ENCODE peak calls at places on chromosomes 16 and 17, in five cellular contexts. D, S, T, O and W are unnamed samples.

GRCh38 chr17:71760062-71760720 is 360.6 kb upstream of the SOX9 start:
- DNase-seq in S (no peak), D (no peak), T (no peak), O (peak; percentile 61), W (no peak)

GRCh38 chr17:15398736-15399331 is 57.4 kb upstream of the TEKT3 start:
- DNase-seq in O (peak; percentile 74), S (peak; percentile 73), T (no peak), D (no peak), W (peak; percentile 24)

GRCh38 chr16:28131210-28131609 is 67.7 kb upstream of the GSG1L start:
- DNase-seq in T (no peak), S (no peak), O (no peak), D (no peak), W (no peak)

GRCh38 chr16:86476956-86477530 is 33.3 kb upstream of the FOXF1 start:
- DNase-seq in S (no peak), D (no peak), T (no peak), O (no peak), W (no peak)

GRCh38 chr17:18144261-18144660 is 35.7 kb downstream of the MYO15A start:
- DNase-seq in S (no peak), O (no peak), D (no peak), T (no peak), W (no peak)

GRCh38 chr16:49855280-49855821 is 561 bp downstream of the ZNF423 start:
- DNase-seq in T (no peak), D (peak; percentile 70), O (peak; percentile 31), S (peak; percentile 91), W (peak; percentile 85)

GRCh38 chr16:88792668-88793587 is 7.9 kb upstream of the PIEZO1 start:
- DNase-seq in S (no peak), D (no peak), T (no peak), O (no peak), W (peak; percentile 45)

GRCh38 chr17:2174471-2175293 is 119.8 kb downstream of the HIC1 start:
- DNase-seq in T (no peak), S (peak; percentile 81), O (peak; percentile 99), D (peak; percentile 37), W (no peak)

GRCh38 chr16:29809850-29810698 is 1.9 kb upstream of the PRRT2 start:
- DNase-seq in T (no peak), D (no peak), S (no peak), O (no peak), W (peak; percentile 85)

GRCh38 chr17:80129006-80129565 is 17.8 kb downstream of the EIF4A3 start:
- DNase-seq in O (no peak), T (no peak), D (no peak), S (no peak), W (no peak)

GRCh38 chr17:15281909-15282308 is 16.8 kb upstream of the PMP22 start:
- DNase-seq in S (no peak), T (no peak), O (no peak), D (no peak), W (no peak)

GRCh38 chr17:48578616-48579560 is 738 bp upstream of the HOXB4 start:
- DNase-seq in O (peak; percentile 63), T (no peak), D (no peak), S (no peak), W (no peak)

GRCh38 chr17:34974179-34974578 is 6.1 kb upstream of the LIG3 start:
- DNase-seq in T (no peak), D (no peak), S (no peak), O (no peak), W (peak; percentile 84)

GRCh38 chr16:55701442-55702319 is 45.9 kb downstream of the SLC6A2 start:
- DNase-seq in S (peak; percentile 60), T (no peak), O (peak; percentile 26), D (no peak), W (peak; percentile 67)

GRCh38 chr16:3143598-3144330 is 8.9 kb downstream of the ZNF213 start:
- DNase-seq in S (peak; percentile 83), D (no peak), O (no peak), T (no peak), W (no peak)

GRCh38 chr17:27616414-27616813 is 14.6 kb upstream of the LGALS9 start:
- DNase-seq in S (no peak), O (no peak), D (no peak), T (no peak), W (peak; percentile 40)
- TF ChIP-seq POLR2A in S (no peak), O (no peak), D (no peak), T (no peak), W (no peak)

DNA sequence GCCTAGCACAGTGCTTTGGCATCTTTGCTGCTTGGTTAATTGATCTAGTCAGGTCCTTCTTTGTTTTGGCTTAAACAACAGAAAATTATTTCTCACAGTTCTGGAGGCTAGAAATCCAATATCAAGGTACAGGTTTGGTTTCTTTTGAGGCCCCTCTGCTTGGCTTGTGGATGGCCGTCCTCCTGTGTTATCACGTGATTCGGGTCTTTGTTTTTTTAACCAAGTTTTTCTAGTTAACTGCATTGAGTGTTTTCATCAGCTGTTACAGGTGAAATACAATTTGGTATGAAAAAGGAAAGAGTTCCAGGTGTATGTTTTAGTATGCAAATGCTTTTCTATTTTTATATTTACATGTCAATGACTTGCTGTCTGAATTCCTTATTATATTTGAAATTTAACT is 2.8 kb downstream of the NLK start:
- DNase-seq in S (no peak), T (no peak), D (no peak), O (no peak), W (no peak)
- H3K4me3 ChIP-seq in S (no peak overlapping the region), T (no peak overlapping the region), D (no peak overlapping the region), O (peak overlapping the region; percentile 36), W (no peak overlapping the region)

DNA sequence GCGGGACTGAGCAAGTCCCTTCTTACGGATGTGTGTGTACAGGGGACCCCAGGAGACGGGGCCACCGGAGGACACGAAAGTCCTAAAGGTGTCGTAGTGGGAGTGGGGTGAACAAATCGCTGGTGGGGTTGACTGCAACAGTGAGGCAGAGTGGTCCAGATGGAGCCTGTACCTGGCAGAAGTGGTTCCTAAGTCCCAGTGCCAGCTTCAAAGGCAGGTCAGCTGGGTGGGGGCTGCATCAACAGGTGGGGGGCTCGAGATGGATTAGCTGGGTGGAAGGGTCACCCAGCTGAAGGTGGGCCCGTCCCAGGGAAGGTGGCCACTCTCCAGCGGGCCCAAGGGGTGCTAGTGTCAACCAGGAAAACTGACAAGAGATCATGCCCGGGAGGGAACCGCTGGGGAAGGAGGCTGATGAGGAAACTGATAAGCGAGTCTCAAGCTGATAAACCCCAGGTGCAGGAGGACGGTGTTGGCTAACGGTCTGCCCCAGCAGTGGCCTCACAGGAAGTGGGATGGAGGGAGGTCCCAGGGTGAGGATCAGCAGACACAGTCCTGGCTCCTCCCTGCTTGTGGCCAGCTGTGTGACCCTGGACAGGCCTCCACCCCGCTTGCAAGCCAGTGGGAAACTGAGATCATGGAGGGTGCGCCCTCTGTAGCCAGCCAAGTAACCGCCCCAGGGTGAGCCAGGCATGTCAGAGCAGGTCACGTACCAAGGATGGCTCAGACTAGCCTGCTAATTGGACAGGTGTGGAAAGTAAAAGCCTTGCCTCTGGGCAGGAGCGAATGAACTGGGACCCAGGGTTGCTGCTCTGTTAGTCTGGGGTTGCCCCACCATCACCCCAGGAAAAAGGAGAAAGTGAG is 1.0 kb downstream of the ORAI3 start:
- DNase-seq in O (peak; percentile 80), S (peak; percentile 89), T (peak; percentile 54), D (peak; percentile 88), W (peak; percentile 94)
- TF ChIP-seq POLR2A in O (peak; percentile 59), S (peak; percentile 66), T (peak; percentile 84), D (peak; percentile 75), W (peak; percentile 55)

DNA sequence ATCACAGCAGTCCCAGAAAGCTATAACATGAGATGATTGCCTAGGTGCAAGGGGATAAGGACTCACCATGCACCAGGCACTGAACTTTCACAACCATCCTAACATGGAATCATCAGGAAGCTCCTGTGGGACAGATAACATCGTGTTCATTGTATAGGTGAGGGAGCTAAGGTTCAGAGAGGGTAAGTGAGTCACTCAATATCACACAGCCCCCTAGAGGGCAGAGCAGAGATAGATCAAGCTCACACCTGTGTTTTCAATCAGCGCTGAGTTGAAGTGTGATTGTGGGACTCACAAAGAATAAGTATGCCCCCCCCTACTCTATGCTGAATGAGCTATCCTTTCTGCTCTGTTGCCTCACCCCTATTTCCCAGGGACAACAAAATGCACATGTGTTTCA is 377.7 kb upstream of the ERCC4 start:
- DNase-seq in S (no peak), T (no peak), O (no peak), D (no peak), W (no peak)
- H3K4me3 ChIP-seq in S (no peak overlapping the region), T (no peak overlapping the region), O (no peak overlapping the region), D (no peak overlapping the region), W (no peak overlapping the region)

DNA sequence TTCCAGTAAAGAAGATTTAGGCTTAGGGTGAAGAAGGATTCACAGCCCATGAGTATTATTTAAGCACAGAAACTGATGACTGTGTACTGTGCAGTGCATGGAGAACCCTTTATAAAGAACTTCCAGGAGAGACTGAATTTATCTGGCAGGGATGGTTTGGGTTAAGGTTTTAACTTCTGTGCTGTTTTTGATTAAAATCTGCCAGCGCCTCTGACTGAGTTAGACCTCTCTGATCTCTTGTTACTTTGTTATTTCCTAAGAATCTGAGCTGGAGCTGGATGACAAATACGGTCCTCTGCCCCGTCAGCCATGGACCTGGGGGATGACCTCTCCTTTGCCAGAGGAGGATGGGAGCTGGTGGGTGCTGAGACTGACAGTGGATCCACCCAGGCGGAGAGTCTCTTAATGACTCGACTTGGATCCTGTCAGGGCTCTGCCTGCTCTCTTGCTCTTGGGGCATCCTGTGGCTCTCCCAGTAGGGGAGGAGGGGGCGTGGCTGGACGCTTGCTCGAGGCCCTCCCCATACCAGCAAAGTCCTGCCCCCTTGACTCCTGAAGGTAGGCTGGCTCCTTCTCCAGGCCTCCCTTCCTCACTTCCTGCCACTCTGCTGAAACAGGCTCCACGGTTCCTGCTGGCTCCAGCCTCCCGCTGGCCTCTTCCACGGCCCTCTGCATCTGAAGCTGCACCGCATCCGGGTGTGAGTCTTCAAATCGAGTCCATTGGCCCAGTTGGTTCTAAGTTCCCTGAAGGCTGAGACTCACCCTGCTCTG is 24.8 kb upstream of the MAP3K14 start:
- DNase-seq in O (peak; percentile 85), T (no peak), D (peak; percentile 33), S (peak; percentile 82), W (peak; percentile 33)
- TF ChIP-seq POLR2A in O (no peak), T (no peak), D (no peak), S (peak; percentile 60), W (no peak)

GRCh38 chr16:56935201-56935600 is 3.3 kb downstream of the HERPUD1 start:
- DNase-seq in D (no peak), O (no peak), S (no peak), T (no peak), W (no peak)
- H3K4me3 ChIP-seq in D (peak overlapping the region; percentile 28), O (no peak overlapping the region), S (peak overlapping the region; percentile 97), T (no peak overlapping the region), W (peak overlapping the region; percentile 33)

GRCh38 chr16:180921-181667 is 835 bp downstream of the HBQ1 start:
- DNase-seq in D (peak; percentile 50), T (no peak), O (peak; percentile 58), S (peak; percentile 67), W (peak; percentile 74)
- TF ChIP-seq POLR2A in D (no peak), T (no peak), O (no peak), S (no peak), W (no peak)